ENCODE peak calls at places on chromosomes 2 and 18, in four cellular contexts. B, A, V and K are unnamed samples.

GRCh38 chr2:180336550-180336949 is 329.5 kb upstream of the CWC22 start:
- DNase-seq in B (no peak), A (no peak), V (no peak), K (no peak)

GRCh38 chr2:41024806-41025205 is 572.9 kb upstream of the SLC8A1 start:
- DNase-seq in B (no peak), A (peak; percentile 41), V (no peak), K (no peak)

GRCh38 chr2:238509151-238509820 is 82.6 kb downstream of the ASB1 start:
- DNase-seq in B (no peak), A (no peak), V (no peak), K (no peak)

GRCh38 chr2:86293612-86294011 is 43.8 kb downstream of the REEP1 start:
- DNase-seq in B (no peak), A (no peak), V (no peak), K (no peak)

GRCh38 chr18:46141199-46141598 is 37.0 kb downstream of the HAUS1 start:
- DNase-seq in B (no peak), A (no peak), V (no peak), K (no peak)

GRCh38 chr18:64091526-64091925 is 57.4 kb downstream of the LINC00305 start:
- DNase-seq in B (no peak), A (no peak), V (no peak), K (no peak)

GRCh38 chr2:170530284-170530745 is 184.8 kb upstream of the SP5 start:
- DNase-seq in B (peak; percentile 68), A (peak; percentile 51), V (peak; percentile 23), K (peak; percentile 77)

GRCh38 chr2:47145466-47145865 is 9.6 kb downstream of the STPG4 start:
- DNase-seq in B (no peak), A (no peak), V (no peak), K (no peak)

GRCh38 chr2:217335341-217335966 is 475.6 kb upstream of the TNP1 start:
- DNase-seq in B (no peak), A (no peak), V (no peak), K (peak; percentile 96)

GRCh38 chr2:26527726-26528125 is 49.8 kb upstream of the OTOF start:
- DNase-seq in B (no peak), A (no peak), V (no peak), K (no peak)

GRCh38 chr2:102473020-102473419 is at the start of gene SLC9A4:
- DNase-seq in B (peak; percentile 25), A (peak; percentile 34), V (no peak), K (peak; percentile 73)

GRCh38 chr2:47907097-47907781 is 941 bp upstream of the FBXO11 start:
- DNase-seq in B (no peak), A (no peak), V (no peak), K (peak; percentile 83)

GRCh38 chr2:84741182-84741822 is 139.6 kb downstream of the TRABD2A start:
- DNase-seq in B (no peak), A (peak; percentile 9), V (no peak), K (peak; percentile 13)

GRCh38 chr2:1486670-1487069 is 73.4 kb downstream of the TPO start:
- DNase-seq in B (no peak), A (no peak), V (no peak), K (no peak)

GRCh38 chr2:214293593-214293992 is 117.3 kb upstream of the VWC2L start:
- DNase-seq in B (no peak), A (no peak), V (no peak), K (no peak)

GRCh38 chr2:127000937-127001336 is 102.2 kb downstream of the TEX51 start:
- DNase-seq in B (no peak), A (no peak), V (no peak), K (peak; percentile 75)

GRCh38 chr2:74583504-74583903 is 29.0 kb downstream of the DOK1 start:
- DNase-seq in B (no peak), A (no peak), V (no peak), K (no peak)

GRCh38 chr2:238528953-238529781 is 102.4 kb downstream of the ASB1 start:
- DNase-seq in B (no peak), A (no peak), V (no peak), K (no peak)

GRCh38 chr2:69779258-69779989 is 37.5 kb downstream of the ANXA4 start:
- DNase-seq in B (no peak), A (no peak), V (no peak), K (peak; percentile 94)

GRCh38 chr2:189874571-189875320 is 90.5 kb downstream of the PMS1 start:
- DNase-seq in B (no peak), A (no peak), V (no peak), K (no peak)

GRCh38 chr2:168118733-168119518 is 128.5 kb downstream of the STK39 start:
- DNase-seq in B (no peak), A (peak; percentile 17), V (no peak), K (peak; percentile 69)

GRCh38 chr2:194319222-194319992 is 1337.6 kb upstream of the SLC39A10 start:
- DNase-seq in B (no peak), A (peak; percentile 9), V (no peak), K (no peak)

GRCh38 chr2:119393971-119394748 is 27.4 kb downstream of the DBI start:
- DNase-seq in B (no peak), A (no peak), V (no peak), K (no peak)

GRCh38 chr18:29753379-29753778 is 1289.2 kb downstream of the DSC3 start:
- DNase-seq in B (no peak), A (no peak), V (no peak), K (no peak)

GRCh38 chr2:64958556-64958955 is 30.6 kb upstream of the SLC1A4 start:
- DNase-seq in B (no peak), A (no peak), V (no peak), K (no peak)

GRCh38 chr2:177906041-177906718 is 166.4 kb downstream of the PDE11A start:
- DNase-seq in B (peak; percentile 43), A (peak; percentile 56), V (no peak), K (peak; percentile 68)

GRCh38 chr2:233824373-233824772 is 30.0 kb downstream of the HJURP start:
- DNase-seq in B (no peak), A (no peak), V (no peak), K (no peak)

GRCh38 chr18:25557006-25557405 is 205.0 kb upstream of the ZNF521 start:
- DNase-seq in B (no peak), A (no peak), V (no peak), K (no peak)

GRCh38 chr2:28544405-28544914 is 48.6 kb downstream of the PLB1 start:
- DNase-seq in B (no peak), A (peak; percentile 70), V (no peak), K (peak; percentile 91)

GRCh38 chr2:32427672-32428622 is 71.1 kb downstream of the BIRC6 start:
- DNase-seq in B (no peak), A (peak; percentile 29), V (no peak), K (no peak)

GRCh38 chr2:16155351-16156145 is 215.2 kb downstream of the MYCN start:
- DNase-seq in B (no peak), A (no peak), V (no peak), K (no peak)

GRCh38 chr2:160206436-160206835 is 6.4 kb upstream of the ITGB6 start:
- DNase-seq in B (no peak), A (no peak), V (no peak), K (no peak)

GRCh38 chr2:160205511-160205910 is 5.4 kb upstream of the ITGB6 start:
- DNase-seq in B (peak; percentile 64), A (no peak), V (peak; percentile 60), K (peak; percentile 95)

GRCh38 chr2:160208662-160209229 is 8.7 kb upstream of the ITGB6 start:
- DNase-seq in B (no peak), A (no peak), V (no peak), K (no peak)

GRCh38 chr2:160207804-160208661 is 8.0 kb upstream of the ITGB6 start:
- DNase-seq in B (peak; percentile 87), A (peak; percentile 66), V (peak; percentile 79), K (peak; percentile 96)

GRCh38 chr2:160207271-160207670 is 7.2 kb upstream of the ITGB6 start:
- DNase-seq in B (no peak), A (no peak), V (no peak), K (no peak)
- H3K4me1 ChIP-seq in B (peaks cover 50% of the 10 kb centered on the region), A (peaks cover 26% of the 10 kb centered on the region), V (peaks cover 13% of the 10 kb centered on the region), K (peaks cover 8% of the 10 kb centered on the region)

DNA sequence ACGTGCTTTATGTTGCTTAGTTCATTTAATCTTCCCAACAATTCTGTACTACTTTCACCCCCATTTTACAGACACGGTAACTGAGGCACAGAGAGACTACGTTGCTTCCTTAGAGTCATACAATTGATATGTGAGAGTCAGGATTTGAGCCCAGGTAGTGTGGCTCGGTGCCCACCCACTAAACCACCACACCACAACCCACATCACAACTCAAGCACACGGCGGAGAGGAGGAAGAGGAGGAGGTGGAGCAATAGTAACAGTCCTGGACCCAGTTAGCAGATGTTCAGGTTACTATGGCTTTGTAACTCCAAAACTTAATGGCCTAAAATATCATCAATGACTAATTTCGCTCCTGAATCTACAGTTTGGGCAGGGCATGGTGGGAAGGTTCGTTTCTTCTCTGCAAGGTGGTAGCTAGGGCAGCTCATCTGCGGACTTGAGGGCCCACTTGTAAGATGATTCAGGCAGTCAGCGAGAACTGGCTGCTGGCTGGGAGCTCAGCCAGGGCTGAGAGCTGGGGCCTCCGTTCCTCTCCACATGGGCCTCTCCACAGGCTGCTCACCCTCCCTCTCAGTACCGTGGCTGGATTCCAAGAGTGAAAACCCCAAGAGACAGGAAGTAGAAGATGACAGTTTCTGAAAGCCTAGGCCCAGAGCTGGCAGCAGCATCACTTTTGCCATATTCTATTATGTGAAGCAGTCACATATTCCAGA is 167.1 kb downstream of the ZFP36L2 start:
- DNase-seq in B (peak; percentile 64), A (peak; percentile 72), V (no peak), K (peak; percentile 29)
- H3K4me3 ChIP-seq in B (no peak overlapping the region), A (no peak overlapping the region), V (no peak overlapping the region), K (no peak overlapping the region)

DNA sequence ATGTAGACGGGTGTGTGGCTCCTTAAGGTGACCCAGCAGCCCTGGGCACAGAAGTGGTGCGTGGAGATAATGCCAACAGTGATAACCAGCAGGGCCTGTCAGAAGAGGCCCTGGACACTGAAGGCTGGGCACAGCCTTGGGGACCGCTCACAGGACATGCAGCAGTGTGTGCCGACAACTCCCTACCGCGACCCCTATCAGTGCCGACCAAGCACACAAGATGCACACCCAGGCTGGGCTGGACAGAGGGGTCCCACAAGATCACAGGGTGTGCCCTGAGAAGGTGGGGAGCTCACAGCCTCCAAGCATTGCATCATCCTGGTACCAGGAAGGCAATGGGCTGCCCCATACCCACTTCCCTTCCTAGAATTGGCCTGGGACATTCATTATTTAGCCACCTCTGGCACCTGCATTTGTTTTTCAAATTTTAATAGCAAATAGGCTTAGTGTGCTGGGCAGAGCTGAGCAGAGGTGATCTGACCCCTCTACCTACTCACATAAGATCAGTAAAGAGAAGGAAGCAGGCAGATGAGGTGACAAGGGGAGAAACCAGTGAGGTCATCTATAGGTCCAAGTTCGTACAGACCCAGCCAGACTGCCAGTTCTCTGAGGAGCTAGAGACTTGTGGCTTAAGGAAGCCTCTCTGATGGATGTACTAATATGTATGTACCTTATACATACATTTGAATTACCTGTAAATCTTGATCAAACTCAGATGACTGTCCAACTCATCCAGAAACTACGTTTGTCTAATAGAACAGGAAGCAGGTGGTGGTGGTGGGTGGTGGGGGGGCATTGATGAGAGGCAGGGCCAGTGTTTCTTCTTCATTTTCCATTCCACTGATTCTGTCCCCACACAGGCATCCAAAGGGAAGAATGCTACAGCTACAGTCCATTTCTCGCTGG is 55.0 kb downstream of the BCL11A start:
- DNase-seq in B (no peak), A (no peak), V (no peak), K (no peak)
- H3K4me1 ChIP-seq in B (no peaks in the 10 kb centered on the region), A (no peaks in the 10 kb centered on the region), V (no peaks in the 10 kb centered on the region), K (peaks cover 7% of the 10 kb centered on the region)

GRCh38 chr2:42957109-42958035 is 165.0 kb upstream of the HAAO start:
- DNase-seq in B (no peak), A (no peak), V (no peak), K (peak; percentile 90)

GRCh38 chr2:42959993-42960834 is 167.8 kb upstream of the HAAO start:
- DNase-seq in B (no peak), A (no peak), V (no peak), K (no peak)

GRCh38 chr2:42960835-42961165 is 168.4 kb upstream of the HAAO start:
- DNase-seq in B (no peak), A (no peak), V (no peak), K (no peak)

GRCh38 chr2:42958036-42958370 is 165.6 kb upstream of the HAAO start:
- DNase-seq in B (no peak), A (no peak), V (no peak), K (no peak)

GRCh38 chr2:42959148-42959992 is 167.0 kb upstream of the HAAO start:
- DNase-seq in B (peak; percentile 72), A (no peak), V (no peak), K (no peak)
- H3K4me3 ChIP-seq in B (no peak overlapping the region), A (no peak overlapping the region), V (no peak overlapping the region), K (no peak overlapping the region)